ENCODE peak calls at places on chromosomes 12 and 14, in six cellular contexts. One of them, this sample, is unnamed. For H3K9me3 and H3K4me1, the result is how much of the 10 kb centered on the place peaks cover.

GRCh38 chr12:93908846-93909592 is 231.8 kb downstream of the CRADD start:
- DNase-seq in CD4-positive, alpha-beta memory T cell: no peak
- DNase-seq in spleen: no peak
- DNase-seq in heart left ventricle: peak
- DNase-seq in PC-3: peak
- DNase-seq in tibial nerve: no peak
- DNase-seq in this sample: no peak

GRCh38 chr12:98752726-98753125 is 107.6 kb downstream of the APAF1 start:
- DNase-seq in CD4-positive, alpha-beta memory T cell: no peak
- DNase-seq in spleen: no peak
- DNase-seq in heart left ventricle: no peak
- DNase-seq in PC-3: peak
- DNase-seq in tibial nerve: no peak
- DNase-seq in this sample: peak

GRCh38 chr12:40802656-40803055 is 110.4 kb downstream of the CNTN1 start:
- DNase-seq in CD4-positive, alpha-beta memory T cell: no peak
- DNase-seq in spleen: no peak
- DNase-seq in heart left ventricle: no peak
- DNase-seq in PC-3: no peak
- DNase-seq in tibial nerve: no peak
- DNase-seq in this sample: no peak

GRCh38 chr12:47318963-47319362 is 239.2 kb upstream of the AMIGO2 start:
- DNase-seq in CD4-positive, alpha-beta memory T cell: no peak
- DNase-seq in spleen: peak
- DNase-seq in heart left ventricle: no peak
- DNase-seq in PC-3: no peak
- DNase-seq in tibial nerve: no peak
- DNase-seq in this sample: no peak

GRCh38 chr12:38875571-38876228 is 29.7 kb downstream of the CPNE8 start:
- DNase-seq in CD4-positive, alpha-beta memory T cell: no peak
- DNase-seq in spleen: no peak
- DNase-seq in heart left ventricle: no peak
- DNase-seq in PC-3: no peak
- DNase-seq in tibial nerve: no peak
- DNase-seq in this sample: no peak

GRCh38 chr12:93778306-93778705 is 101.1 kb downstream of the CRADD start:
- DNase-seq in CD4-positive, alpha-beta memory T cell: no peak
- DNase-seq in spleen: no peak
- DNase-seq in heart left ventricle: peak
- DNase-seq in PC-3: no peak
- DNase-seq in tibial nerve: no peak
- DNase-seq in this sample: peak

GRCh38 chr12:116666305-116666673 is 71.6 kb downstream of the SPRING1 start:
- DNase-seq in CD4-positive, alpha-beta memory T cell: no peak
- DNase-seq in spleen: no peak
- DNase-seq in heart left ventricle: no peak
- DNase-seq in PC-3: no peak
- DNase-seq in tibial nerve: no peak
- DNase-seq in this sample: no peak

GRCh38 chr14:66650491-66650911 is 142.6 kb downstream of the GPHN start:
- DNase-seq in CD4-positive, alpha-beta memory T cell: no peak
- DNase-seq in spleen: no peak
- DNase-seq in heart left ventricle: no peak
- DNase-seq in PC-3: no peak
- DNase-seq in tibial nerve: no peak
- DNase-seq in this sample: no peak

GRCh38 chr12:50101663-50102062 is 2.1 kb upstream of the GPD1 start:
- DNase-seq in CD4-positive, alpha-beta memory T cell: no peak
- DNase-seq in spleen: no peak
- DNase-seq in heart left ventricle: no peak
- DNase-seq in PC-3: peak
- DNase-seq in tibial nerve: no peak
- DNase-seq in this sample: peak

GRCh38 chr12:93177208-93178153 is 200.2 kb upstream of the NUDT4 start:
- DNase-seq in CD4-positive, alpha-beta memory T cell: no peak
- DNase-seq in spleen: no peak
- DNase-seq in heart left ventricle: no peak
- DNase-seq in PC-3: no peak
- DNase-seq in tibial nerve: no peak
- DNase-seq in this sample: no peak

GRCh38 chr12:54215990-54216579 is 27.3 kb upstream of the SMUG1 start:
- DNase-seq in CD4-positive, alpha-beta memory T cell: peak
- DNase-seq in spleen: peak
- DNase-seq in heart left ventricle: no peak
- DNase-seq in PC-3: no peak
- DNase-seq in tibial nerve: no peak
- DNase-seq in this sample: no peak

GRCh38 chr14:94697773-94698556 is 71.9 kb downstream of the GSC start:
- DNase-seq in CD4-positive, alpha-beta memory T cell: no peak
- DNase-seq in spleen: no peak
- DNase-seq in heart left ventricle: no peak
- DNase-seq in PC-3: no peak
- DNase-seq in tibial nerve: no peak
- DNase-seq in this sample: no peak

GRCh38 chr14:70237710-70238109 is 49.0 kb upstream of the SLC8A3 start:
- DNase-seq in CD4-positive, alpha-beta memory T cell: no peak
- DNase-seq in spleen: no peak
- DNase-seq in heart left ventricle: no peak
- DNase-seq in PC-3: no peak
- DNase-seq in tibial nerve: no peak
- DNase-seq in this sample: no peak

GRCh38 chr12:123696209-123696608 is 15.9 kb upstream of the ATP6V0A2 start:
- DNase-seq in CD4-positive, alpha-beta memory T cell: no peak
- DNase-seq in spleen: no peak
- DNase-seq in heart left ventricle: no peak
- DNase-seq in PC-3: peak
- DNase-seq in tibial nerve: no peak
- DNase-seq in this sample: no peak

GRCh38 chr12:89469361-89469760 is 55.2 kb downstream of the GALNT4 start:
- DNase-seq in CD4-positive, alpha-beta memory T cell: no peak
- DNase-seq in spleen: no peak
- DNase-seq in heart left ventricle: no peak
- DNase-seq in PC-3: peak
- DNase-seq in tibial nerve: no peak
- DNase-seq in this sample: peak

GRCh38 chr14:63544641-63545234 is 1.6 kb upstream of the PPP2R5E start:
- DNase-seq in CD4-positive, alpha-beta memory T cell: no peak
- DNase-seq in spleen: no peak
- DNase-seq in heart left ventricle: no peak
- DNase-seq in PC-3: peak
- DNase-seq in tibial nerve: no peak
- DNase-seq in this sample: peak

GRCh38 chr12:124508323-124509096 is 58.9 kb downstream of the NCOR2 start:
- DNase-seq in CD4-positive, alpha-beta memory T cell: no peak
- DNase-seq in spleen: no peak
- DNase-seq in heart left ventricle: no peak
- DNase-seq in PC-3: no peak
- DNase-seq in tibial nerve: peak
- DNase-seq in this sample: no peak

GRCh38 chr12:49094966-49095365 is 365 bp upstream of the DHH start:
- DNase-seq in CD4-positive, alpha-beta memory T cell: no peak
- DNase-seq in spleen: no peak
- DNase-seq in heart left ventricle: no peak
- DNase-seq in PC-3: no peak
- DNase-seq in tibial nerve: no peak
- DNase-seq in this sample: no peak

GRCh38 chr12:124310178-124310577 is 15.3 kb downstream of the RFLNA start:
- DNase-seq in CD4-positive, alpha-beta memory T cell: no peak
- DNase-seq in spleen: no peak
- DNase-seq in heart left ventricle: no peak
- DNase-seq in PC-3: no peak
- DNase-seq in tibial nerve: no peak
- DNase-seq in this sample: no peak

GRCh38 chr14:93183596-93184317 is 940 bp downstream of the MOAP1 start:
- DNase-seq in CD4-positive, alpha-beta memory T cell: no peak
- DNase-seq in spleen: no peak
- DNase-seq in heart left ventricle: no peak
- DNase-seq in PC-3: no peak
- DNase-seq in tibial nerve: no peak
- DNase-seq in this sample: peak

GRCh38 chr12:25065035-25065434 is 116.1 kb upstream of the BCAT1 start:
- DNase-seq in CD4-positive, alpha-beta memory T cell: no peak
- DNase-seq in spleen: no peak
- DNase-seq in heart left ventricle: no peak
- DNase-seq in PC-3: no peak
- DNase-seq in tibial nerve: no peak
- DNase-seq in this sample: no peak

GRCh38 chr14:104295681-104296387 is 157.4 kb downstream of the KIF26A start:
- DNase-seq in CD4-positive, alpha-beta memory T cell: no peak
- DNase-seq in spleen: peak
- DNase-seq in heart left ventricle: no peak
- DNase-seq in PC-3: no peak
- DNase-seq in tibial nerve: no peak
- DNase-seq in this sample: no peak

GRCh38 chr14:36874396-36875138 is 212.9 kb downstream of the PAX9 start:
- DNase-seq in CD4-positive, alpha-beta memory T cell: no peak
- DNase-seq in spleen: no peak
- DNase-seq in heart left ventricle: no peak
- DNase-seq in PC-3: peak
- DNase-seq in tibial nerve: no peak
- DNase-seq in this sample: peak

GRCh38 chr14:68473050-68473449 is 319.8 kb downstream of the ZFP36L1 start:
- DNase-seq in CD4-positive, alpha-beta memory T cell: no peak
- DNase-seq in spleen: no peak
- DNase-seq in heart left ventricle: no peak
- DNase-seq in PC-3: no peak
- DNase-seq in tibial nerve: no peak
- DNase-seq in this sample: no peak

GRCh38 chr14:61644834-61645233 is 50.5 kb upstream of the HIF1A start:
- DNase-seq in CD4-positive, alpha-beta memory T cell: no peak
- DNase-seq in spleen: no peak
- DNase-seq in heart left ventricle: no peak
- DNase-seq in PC-3: peak
- DNase-seq in tibial nerve: no peak
- DNase-seq in this sample: peak

GRCh38 chr12:608413-608812 is 54.8 kb downstream of the NINJ2 start:
- DNase-seq in CD4-positive, alpha-beta memory T cell: no peak
- DNase-seq in spleen: no peak
- DNase-seq in heart left ventricle: no peak
- DNase-seq in PC-3: no peak
- DNase-seq in tibial nerve: no peak
- DNase-seq in this sample: no peak

GRCh38 chr12:3120701-3121100 is 43.5 kb downstream of the TSPAN9 start:
- DNase-seq in CD4-positive, alpha-beta memory T cell: no peak
- DNase-seq in spleen: peak
- DNase-seq in heart left ventricle: no peak
- DNase-seq in PC-3: no peak
- DNase-seq in tibial nerve: no peak
- DNase-seq in this sample: no peak
- H3K4me3 ChIP-seq in CD4-positive, alpha-beta memory T cell: no peak
- H3K4me3 ChIP-seq in spleen: no peak
- H3K4me3 ChIP-seq in heart left ventricle: no peak
- H3K4me3 ChIP-seq in PC-3: no peak
- H3K4me3 ChIP-seq in tibial nerve: no peak
- H3K4me3 ChIP-seq in this sample: no peak

GRCh38 chr12:132294121-132295034 is 35.0 kb downstream of the GALNT9 start:
- DNase-seq in CD4-positive, alpha-beta memory T cell: no peak
- DNase-seq in spleen: peak
- DNase-seq in heart left ventricle: no peak
- DNase-seq in PC-3: no peak
- DNase-seq in tibial nerve: no peak
- DNase-seq in this sample: no peak
- H3K9me3 ChIP-seq in CD4-positive, alpha-beta memory T cell: under half
- H3K9me3 ChIP-seq in spleen: under half
- H3K9me3 ChIP-seq in heart left ventricle: under half
- H3K9me3 ChIP-seq in PC-3: under half
- H3K9me3 ChIP-seq in tibial nerve: under half
- H3K9me3 ChIP-seq in this sample: under half

DNA sequence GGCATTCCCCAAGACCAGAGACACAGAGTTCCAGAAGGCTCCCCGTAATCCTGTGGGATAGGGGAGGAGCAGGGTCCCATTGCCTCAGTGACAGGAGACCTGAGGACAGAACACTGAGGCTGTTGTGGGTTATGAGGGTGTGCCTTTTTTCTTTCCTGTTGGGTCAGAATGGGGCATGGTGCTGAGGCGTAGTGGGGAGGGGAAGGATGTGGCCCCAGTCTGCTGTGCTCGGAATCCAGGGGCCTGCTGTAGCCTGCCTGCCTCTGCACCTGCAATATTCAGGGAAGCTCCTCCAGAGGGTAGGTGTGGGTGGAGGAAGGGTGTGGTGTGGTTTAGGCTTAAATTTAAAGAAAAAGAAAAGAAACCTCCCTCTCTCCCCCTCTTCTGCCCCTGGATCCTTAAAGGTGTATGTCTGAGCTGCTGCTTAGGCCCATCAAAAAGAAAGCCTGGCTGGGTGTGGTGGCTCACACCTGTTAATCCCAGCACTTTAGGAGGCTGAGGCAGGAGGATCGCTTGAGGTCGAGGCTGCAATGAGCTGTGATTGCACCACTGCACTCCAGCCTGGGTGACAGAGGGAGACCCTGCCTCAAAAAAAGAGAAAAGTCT is 18.7 kb downstream of the PLEKHG3 start:
- DNase-seq in CD4-positive, alpha-beta memory T cell: peak
- DNase-seq in spleen: peak
- DNase-seq in heart left ventricle: no peak
- DNase-seq in PC-3: no peak
- DNase-seq in tibial nerve: no peak
- DNase-seq in this sample: no peak
- H3K4me1 ChIP-seq in CD4-positive, alpha-beta memory T cell: half or more
- H3K4me1 ChIP-seq in spleen: half or more
- H3K4me1 ChIP-seq in heart left ventricle: under half
- H3K4me1 ChIP-seq in PC-3: half or more
- H3K4me1 ChIP-seq in tibial nerve: half or more
- H3K4me1 ChIP-seq in this sample: under half

DNA sequence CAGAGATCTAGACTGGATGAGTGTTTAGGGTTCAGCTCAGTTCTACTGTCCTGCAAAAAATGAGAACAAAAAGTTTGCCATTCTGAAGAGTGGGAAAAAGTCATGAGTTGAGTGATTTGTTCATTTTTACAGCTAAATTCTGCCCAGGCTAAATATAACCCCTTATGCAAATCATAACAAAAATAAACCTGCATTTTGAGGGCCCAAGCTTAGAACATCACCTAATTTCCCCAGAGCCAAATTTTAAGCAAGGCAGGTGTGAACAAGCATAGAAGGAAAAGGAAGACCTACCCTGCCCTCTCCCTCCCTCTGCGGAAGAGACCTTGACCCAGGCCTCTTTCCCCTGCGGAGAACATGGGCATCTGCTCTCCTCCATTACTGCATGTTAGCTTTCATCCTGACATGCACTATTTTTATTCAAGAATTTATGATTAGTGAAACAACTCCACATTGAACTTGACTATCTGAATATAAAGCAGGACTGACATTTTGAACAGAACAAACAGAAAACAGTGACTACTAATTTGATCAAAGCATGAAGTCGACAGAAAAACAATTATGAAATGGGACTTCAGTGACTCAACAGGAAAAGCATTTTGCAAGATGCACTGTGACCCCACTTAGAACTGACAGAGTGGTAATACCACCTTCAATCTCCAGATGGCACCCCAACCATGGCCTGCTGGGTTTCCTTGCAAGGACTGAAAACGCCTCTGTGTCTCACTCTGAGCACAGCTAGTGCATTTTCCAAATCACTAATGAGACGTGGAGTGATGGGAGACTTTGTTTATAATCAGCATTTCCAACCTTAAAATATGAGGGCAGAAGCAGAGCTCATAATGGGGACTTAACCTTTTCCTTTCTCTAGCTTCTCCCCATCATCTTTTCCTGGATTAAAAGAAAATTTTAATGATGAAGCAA is 30.9 kb upstream of the SELPLG start:
- DNase-seq in CD4-positive, alpha-beta memory T cell: peak
- DNase-seq in spleen: peak
- DNase-seq in heart left ventricle: peak
- DNase-seq in PC-3: peak
- DNase-seq in tibial nerve: peak
- DNase-seq in this sample: peak
- H3K4me3 ChIP-seq in CD4-positive, alpha-beta memory T cell: no peak
- H3K4me3 ChIP-seq in spleen: no peak
- H3K4me3 ChIP-seq in heart left ventricle: no peak
- H3K4me3 ChIP-seq in PC-3: no peak
- H3K4me3 ChIP-seq in tibial nerve: no peak
- H3K4me3 ChIP-seq in this sample: peak